ENCODE peak calls at places on chromosomes 6 and 20, in six cellular contexts. R is ovary; X is naive thymus-derived CD4-positive, alpha-beta T cell; H is trophoblast cell; Z is cardiac muscle cell; S is GM03348. P is an unnamed sample.

GRCh38 chr6:10194816-10195639 is 219.8 kb downstream of the TFAP2A start:
- DNase-seq in X (no peak), R (no peak), S (no peak), H (no peak), Z (no peak), P (no peak)

GRCh38 chr20:52832151-52832550 is 140.0 kb upstream of the TSHZ2 start:
- DNase-seq in H (no peak), Z (no peak), R (no peak), X (no peak), S (no peak), P (no peak)

GRCh38 chr20:36116813-36117441 is 37.6 kb upstream of the EPB41L1 start:
- DNase-seq in S (peak), Z (peak), R (no peak), X (no peak), H (peak), P (no peak)

GRCh38 chr6:45483501-45483900 is 105.8 kb upstream of the SUPT3H start:
- DNase-seq in Z (no peak), H (no peak), R (no peak), X (no peak), S (peak), P (no peak)

GRCh38 chr20:24420567-24420966 is 48.9 kb upstream of the SYNDIG1 start:
- DNase-seq in Z (no peak), H (no peak), S (no peak), R (no peak), X (no peak), P (no peak)

GRCh38 chr6:33861722-33862121 is 57.9 kb upstream of the MLN start:
- DNase-seq in Z (no peak), X (no peak), S (no peak), H (no peak), R (no peak), P (no peak)

GRCh38 chr6:33824461-33825154 is 20.8 kb upstream of the MLN start:
- DNase-seq in R (no peak), S (no peak), H (no peak), X (no peak), Z (peak), P (no peak)

GRCh38 chr6:161226005-161226964 is 47.6 kb downstream of the AGPAT4 start:
- DNase-seq in X (no peak), S (no peak), Z (no peak), H (no peak), R (no peak), P (no peak)

GRCh38 chr20:51487076-51487475 is 55.4 kb downstream of the NFATC2 start:
- DNase-seq in H (no peak), R (no peak), X (no peak), Z (no peak), S (no peak), P (no peak)

GRCh38 chr6:63510786-63511185 is 61.5 kb upstream of the LOC128125822 start:
- DNase-seq in S (no peak), Z (no peak), H (peak), R (no peak), X (no peak), P (no peak)

GRCh38 chr6:143680157-143680556 is 2.4 kb downstream of the PHACTR2 start:
- DNase-seq in X (no peak), H (no peak), Z (no peak), S (no peak), R (no peak), P (no peak)

GRCh38 chr6:28218312-28219248 is 6.5 kb upstream of the ZSCAN9 start:
- DNase-seq in Z (peak), H (peak), R (peak), S (peak), X (no peak), P (peak)

GRCh38 chr6:18148304-18149025 is 6.4 kb downstream of the TPMT start:
- DNase-seq in Z (peak), S (peak), X (no peak), H (peak), R (no peak), P (no peak)

GRCh38 chr6:157668034-157668401 is 155.0 kb upstream of the SNX9 start:
- DNase-seq in X (no peak), Z (no peak), R (no peak), H (no peak), S (no peak), P (no peak)

GRCh38 chr20:59483481-59483880 is 120.9 kb upstream of the PHACTR3 start:
- DNase-seq in Z (no peak), S (no peak), H (no peak), X (no peak), R (no peak), P (no peak)

GRCh38 chr6:139597781-139598368 is 223.4 kb upstream of the CITED2 start:
- DNase-seq in X (no peak), R (peak), H (peak), Z (peak), S (peak), P (peak)

GRCh38 chr6:3297909-3298308 is 39.2 kb downstream of the PSMG4 start:
- DNase-seq in R (no peak), X (no peak), S (no peak), Z (no peak), H (no peak), P (no peak)

GRCh38 chr20:46056970-46057855 is 28.2 kb downstream of the SLC12A5 start:
- DNase-seq in X (no peak), R (peak), H (peak), S (peak), Z (peak), P (no peak)

GRCh38 chr20:37986873-37987601 is 46.2 kb downstream of the TTI1 start:
- DNase-seq in Z (no peak), S (peak), X (no peak), H (no peak), R (no peak), P (peak)

GRCh38 chr20:3398681-3399252 is 8.7 kb downstream of the DNAAF9 start:
- DNase-seq in S (peak), Z (no peak), X (no peak), R (no peak), H (no peak), P (no peak)

GRCh38 chr6:115485400-115485799 is 575.3 kb downstream of the FRK start:
- DNase-seq in X (no peak), Z (no peak), R (no peak), H (no peak), S (no peak), P (no peak)

GRCh38 chr6:11644601-11645000 is 107.1 kb downstream of the TMEM170B start:
- DNase-seq in X (no peak), S (no peak), Z (no peak), R (no peak), H (peak), P (no peak)

GRCh38 chr20:50052550-50052949 is 60.4 kb downstream of the UBE2V1 start:
- DNase-seq in S (no peak), R (no peak), X (no peak), Z (no peak), H (no peak), P (no peak)

GRCh38 chr6:15915508-15916178 is 213.2 kb upstream of the MYLIP start:
- DNase-seq in Z (no peak), S (no peak), X (no peak), R (no peak), H (no peak), P (no peak)

GRCh38 chr6:73523434-73524123 is 2.7 kb upstream of the EEF1A1 start:
- DNase-seq in Z (peak), S (peak), X (peak), H (peak), R (peak), P (no peak)

GRCh38 chr6:110513001-110513400 is 36.6 kb upstream of the SLC22A16 start:
- DNase-seq in X (no peak), H (no peak), R (no peak), S (no peak), Z (peak), P (no peak)

GRCh38 chr6:79149884-79150283 is 71.8 kb upstream of the PHIP start:
- DNase-seq in H (no peak), S (no peak), R (no peak), X (no peak), Z (no peak), P (no peak)

GRCh38 chr20:58135441-58136170 is 92.8 kb downstream of the ANKRD60 start:
- DNase-seq in S (no peak), R (no peak), Z (no peak), X (no peak), H (peak), P (no peak)

P was measured in AG09319.